ENCODE peak calls at places on chromosomes 11 and 22, in five cellular contexts. One of them, this sample, is unnamed.
A peak's percentile ranks its signal among the peaks of the same experiment; 100 is the strongest.

GRCh38 chr11:68632802-68633201 is 51.5 kb upstream of the GAL start:
- DNase-seq in body of pancreas: no peak
- DNase-seq in astrocyte of the spinal cord: peak; percentile 74
- DNase-seq in CD4-positive, alpha-beta memory T cell: peak; percentile 45
- DNase-seq in neural progenitor cell: peak; percentile 87
- DNase-seq in this sample: no peak

GRCh38 chr11:88414981-88415391 is 77.5 kb upstream of the CTSC start:
- DNase-seq in body of pancreas: no peak
- DNase-seq in astrocyte of the spinal cord: peak; percentile 27
- DNase-seq in CD4-positive, alpha-beta memory T cell: peak; percentile 55
- DNase-seq in neural progenitor cell: no peak
- DNase-seq in this sample: no peak

GRCh38 chr11:67468056-67468455 is 995 bp downstream of the TMEM134 start:
- DNase-seq in body of pancreas: peak; percentile 98
- DNase-seq in astrocyte of the spinal cord: no peak
- DNase-seq in CD4-positive, alpha-beta memory T cell: no peak
- DNase-seq in neural progenitor cell: no peak
- DNase-seq in this sample: no peak

GRCh38 chr11:77819921-77820564 is 479 bp downstream of the RSF1 start:
- DNase-seq in body of pancreas: peak; percentile 29
- DNase-seq in astrocyte of the spinal cord: peak; percentile 23
- DNase-seq in CD4-positive, alpha-beta memory T cell: no peak
- DNase-seq in neural progenitor cell: peak; percentile 80
- DNase-seq in this sample: peak; percentile 76

GRCh38 chr11:128341280-128341679 is 246.1 kb downstream of the ETS1 start:
- DNase-seq in body of pancreas: no peak
- DNase-seq in astrocyte of the spinal cord: no peak
- DNase-seq in CD4-positive, alpha-beta memory T cell: peak; percentile 86
- DNase-seq in neural progenitor cell: no peak
- DNase-seq in this sample: no peak

GRCh38 chr11:75475767-75476650 is 43.0 kb upstream of the KLHL35 start:
- DNase-seq in body of pancreas: peak; percentile 50
- DNase-seq in astrocyte of the spinal cord: no peak
- DNase-seq in CD4-positive, alpha-beta memory T cell: no peak
- DNase-seq in neural progenitor cell: no peak
- DNase-seq in this sample: no peak

GRCh38 chr22:36343720-36344105 is 44.1 kb downstream of the MYH9 start:
- DNase-seq in body of pancreas: peak; percentile 69
- DNase-seq in astrocyte of the spinal cord: no peak
- DNase-seq in CD4-positive, alpha-beta memory T cell: no peak
- DNase-seq in neural progenitor cell: no peak
- DNase-seq in this sample: no peak

GRCh38 chr22:19287076-19287724 is 4.3 kb downstream of the CLTCL1 start:
- DNase-seq in body of pancreas: no peak
- DNase-seq in astrocyte of the spinal cord: peak; percentile 73
- DNase-seq in CD4-positive, alpha-beta memory T cell: no peak
- DNase-seq in neural progenitor cell: peak; percentile 62
- DNase-seq in this sample: no peak

GRCh38 chr22:49142281-49142680 is 685.4 kb downstream of the BRD1 start:
- DNase-seq in body of pancreas: no peak
- DNase-seq in astrocyte of the spinal cord: no peak
- DNase-seq in CD4-positive, alpha-beta memory T cell: no peak
- DNase-seq in neural progenitor cell: no peak
- DNase-seq in this sample: peak; percentile 41

GRCh38 chr11:116857936-116858335 is 20.5 kb upstream of the APOA1 start:
- DNase-seq in body of pancreas: no peak
- DNase-seq in astrocyte of the spinal cord: no peak
- DNase-seq in CD4-positive, alpha-beta memory T cell: no peak
- DNase-seq in neural progenitor cell: no peak
- DNase-seq in this sample: no peak

GRCh38 chr22:38038426-38038825 is 18.8 kb upstream of the PICK1 start:
- DNase-seq in body of pancreas: no peak
- DNase-seq in astrocyte of the spinal cord: no peak
- DNase-seq in CD4-positive, alpha-beta memory T cell: no peak
- DNase-seq in neural progenitor cell: no peak
- DNase-seq in this sample: no peak

GRCh38 chr11:1129666-1130160 is 28.0 kb upstream of the MUC5AC start:
- DNase-seq in body of pancreas: no peak
- DNase-seq in astrocyte of the spinal cord: no peak
- DNase-seq in CD4-positive, alpha-beta memory T cell: no peak
- DNase-seq in neural progenitor cell: peak; percentile 22
- DNase-seq in this sample: no peak

GRCh38 chr11:66313321-66314185 is 3.3 kb downstream of the CD248 start:
- DNase-seq in body of pancreas: no peak
- DNase-seq in astrocyte of the spinal cord: no peak
- DNase-seq in CD4-positive, alpha-beta memory T cell: no peak
- DNase-seq in neural progenitor cell: peak; percentile 85
- DNase-seq in this sample: peak; percentile 76
- H3K4me3 ChIP-seq in body of pancreas: no peak overlapping the region
- H3K4me3 ChIP-seq in astrocyte of the spinal cord: peak overlapping the region; percentile 57
- H3K4me3 ChIP-seq in CD4-positive, alpha-beta memory T cell: peak overlapping the region; percentile 78
- H3K4me3 ChIP-seq in neural progenitor cell: peak overlapping the region; percentile 43
- H3K4me3 ChIP-seq in this sample: peak overlapping the region; percentile 83

DNA sequence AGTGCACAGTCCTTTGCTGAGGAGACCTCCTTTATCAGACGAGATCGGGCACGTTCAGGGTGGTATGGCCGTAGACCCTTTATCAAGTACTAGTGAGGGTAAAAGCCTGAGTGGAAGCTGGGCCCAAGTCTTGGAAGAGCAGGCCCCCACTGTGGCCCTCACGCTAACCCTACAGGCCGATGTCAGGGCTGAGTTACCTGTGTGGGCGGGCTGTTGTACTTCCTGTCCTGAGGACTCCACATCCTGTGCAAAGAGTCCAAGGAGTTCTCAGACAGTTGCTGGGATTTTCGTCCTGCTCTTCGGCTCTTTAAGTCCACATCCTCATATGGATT is 34.9 kb downstream of the RPL27A start:
- DNase-seq in body of pancreas: peak; percentile 28
- DNase-seq in astrocyte of the spinal cord: no peak
- DNase-seq in CD4-positive, alpha-beta memory T cell: no peak
- DNase-seq in neural progenitor cell: no peak
- DNase-seq in this sample: no peak
- H3K4me3 ChIP-seq in body of pancreas: no peak overlapping the region
- H3K4me3 ChIP-seq in astrocyte of the spinal cord: no peak overlapping the region
- H3K4me3 ChIP-seq in CD4-positive, alpha-beta memory T cell: no peak overlapping the region
- H3K4me3 ChIP-seq in neural progenitor cell: no peak overlapping the region
- H3K4me3 ChIP-seq in this sample: no peak overlapping the region

DNA sequence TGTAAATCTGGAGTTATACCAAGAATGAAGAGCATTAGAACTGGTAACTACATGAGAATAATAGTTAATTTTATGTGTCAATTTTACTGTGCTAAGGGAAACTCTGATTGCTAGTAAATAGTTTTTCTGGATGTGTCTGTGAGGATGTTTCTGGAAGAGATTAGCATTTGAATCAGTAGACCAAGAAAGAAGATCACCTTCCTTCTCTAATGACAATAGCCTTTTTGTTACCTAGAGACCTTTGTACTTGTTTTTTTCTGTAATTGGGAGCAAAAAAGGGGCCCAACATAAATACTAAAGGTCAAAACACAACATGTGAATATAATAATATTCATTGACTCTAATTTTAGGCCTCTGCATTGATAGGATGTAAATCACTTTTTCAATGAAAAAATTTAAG is 100.6 kb downstream of the DLG2 start:
- DNase-seq in body of pancreas: no peak
- DNase-seq in astrocyte of the spinal cord: no peak
- DNase-seq in CD4-positive, alpha-beta memory T cell: no peak
- DNase-seq in neural progenitor cell: no peak
- DNase-seq in this sample: no peak
- H3K4me3 ChIP-seq in body of pancreas: no peak overlapping the region
- H3K4me3 ChIP-seq in astrocyte of the spinal cord: no peak overlapping the region
- H3K4me3 ChIP-seq in CD4-positive, alpha-beta memory T cell: no peak overlapping the region
- H3K4me3 ChIP-seq in neural progenitor cell: no peak overlapping the region
- H3K4me3 ChIP-seq in this sample: no peak overlapping the region

DNA sequence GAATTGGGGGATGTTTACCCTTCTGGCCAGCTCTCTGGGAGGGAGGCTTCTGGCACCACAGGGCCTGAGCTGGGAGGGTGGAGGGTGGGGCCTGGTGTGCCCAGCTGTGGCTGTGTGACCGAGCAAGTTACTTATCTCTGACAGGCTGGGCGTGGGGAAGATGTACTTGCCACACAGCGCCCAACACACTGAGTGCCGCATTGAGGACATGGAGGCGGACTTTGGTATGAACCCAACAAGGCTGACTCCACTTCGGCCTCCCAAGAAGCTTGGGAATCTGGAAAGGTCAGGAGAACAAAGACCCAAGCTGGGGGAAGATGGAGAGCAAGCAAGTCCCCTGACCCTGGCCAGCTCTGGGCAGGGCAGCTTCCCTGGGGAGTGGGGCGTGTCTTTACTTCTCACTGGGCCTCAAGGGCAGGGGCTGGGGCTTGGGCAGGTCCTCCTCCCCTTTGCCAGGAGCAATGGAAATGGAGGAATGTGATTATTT is 2.4 kb upstream of the MGAT3 start:
- DNase-seq in body of pancreas: no peak
- DNase-seq in astrocyte of the spinal cord: no peak
- DNase-seq in CD4-positive, alpha-beta memory T cell: no peak
- DNase-seq in neural progenitor cell: peak; percentile 52
- DNase-seq in this sample: no peak
- H3K4me3 ChIP-seq in body of pancreas: no peak overlapping the region
- H3K4me3 ChIP-seq in astrocyte of the spinal cord: no peak overlapping the region
- H3K4me3 ChIP-seq in CD4-positive, alpha-beta memory T cell: no peak overlapping the region
- H3K4me3 ChIP-seq in neural progenitor cell: no peak overlapping the region
- H3K4me3 ChIP-seq in this sample: no peak overlapping the region

DNA sequence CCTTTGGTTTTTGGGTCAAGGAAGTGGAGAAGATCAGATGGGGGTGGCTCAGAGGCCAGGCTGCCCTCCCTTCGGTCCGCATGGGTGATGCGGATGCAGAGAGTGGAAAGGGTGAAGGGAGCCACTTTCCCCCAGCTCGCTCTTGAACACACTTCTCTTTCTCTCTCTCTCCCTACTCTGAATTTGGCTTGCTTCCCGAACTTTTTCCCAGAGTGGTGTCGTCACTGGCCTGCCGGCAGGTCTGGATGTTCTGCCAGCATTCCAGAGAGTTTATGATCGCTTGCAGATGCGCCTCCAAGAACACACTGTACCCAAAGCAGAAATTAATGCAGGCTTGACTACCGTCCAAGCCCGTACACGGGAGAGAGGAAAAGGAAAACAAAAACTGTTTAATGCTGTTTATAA is 103.2 kb downstream of the ZBTB16 start:
- DNase-seq in body of pancreas: peak; percentile 97
- DNase-seq in astrocyte of the spinal cord: peak; percentile 100
- DNase-seq in CD4-positive, alpha-beta memory T cell: no peak
- DNase-seq in neural progenitor cell: no peak
- DNase-seq in this sample: peak; percentile 98
- H3K4me3 ChIP-seq in body of pancreas: no peak overlapping the region
- H3K4me3 ChIP-seq in astrocyte of the spinal cord: no peak overlapping the region
- H3K4me3 ChIP-seq in CD4-positive, alpha-beta memory T cell: no peak overlapping the region
- H3K4me3 ChIP-seq in neural progenitor cell: no peak overlapping the region
- H3K4me3 ChIP-seq in this sample: peak overlapping the region; percentile 58

GRCh38 chr11:10366568-10367331 is 61.9 kb downstream of the ADM start:
- DNase-seq in body of pancreas: peak; percentile 83
- DNase-seq in astrocyte of the spinal cord: peak; percentile 94
- DNase-seq in CD4-positive, alpha-beta memory T cell: peak; percentile 35
- DNase-seq in neural progenitor cell: peak; percentile 88
- DNase-seq in this sample: peak; percentile 84
- H3K4me3 ChIP-seq in body of pancreas: no peak overlapping the region
- H3K4me3 ChIP-seq in astrocyte of the spinal cord: no peak overlapping the region
- H3K4me3 ChIP-seq in CD4-positive, alpha-beta memory T cell: no peak overlapping the region
- H3K4me3 ChIP-seq in neural progenitor cell: no peak overlapping the region
- H3K4me3 ChIP-seq in this sample: no peak overlapping the region

GRCh38 chr11:64918056-64918455 is 1.0 kb upstream of the ATG2A start:
- DNase-seq in body of pancreas: no peak
- DNase-seq in astrocyte of the spinal cord: peak; percentile 71
- DNase-seq in CD4-positive, alpha-beta memory T cell: no peak
- DNase-seq in neural progenitor cell: peak; percentile 33
- DNase-seq in this sample: no peak
- H3K4me3 ChIP-seq in body of pancreas: no peak overlapping the region
- H3K4me3 ChIP-seq in astrocyte of the spinal cord: peak overlapping the region; percentile 59
- H3K4me3 ChIP-seq in CD4-positive, alpha-beta memory T cell: peak overlapping the region; percentile 73
- H3K4me3 ChIP-seq in neural progenitor cell: peak overlapping the region; percentile 90
- H3K4me3 ChIP-seq in this sample: peak overlapping the region; percentile 89

DNA sequence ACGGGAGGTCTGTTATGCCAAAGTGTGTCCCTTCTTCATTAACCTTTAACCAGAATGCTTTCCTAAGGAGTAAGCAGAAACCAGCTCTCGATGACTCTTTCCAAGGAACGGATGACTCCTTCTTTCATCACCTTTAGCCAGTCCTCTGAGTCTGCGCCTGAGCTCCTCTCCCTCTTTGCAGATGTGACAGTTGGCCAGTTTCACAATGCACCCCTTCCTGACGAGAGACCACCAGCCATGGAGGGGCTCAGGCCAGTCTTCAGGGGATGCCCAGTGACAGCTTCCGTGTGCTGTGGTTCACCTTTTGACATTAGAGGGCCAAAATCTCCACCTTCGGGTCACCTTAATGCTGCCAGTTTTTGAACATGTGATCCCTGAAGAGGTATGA is 826.1 kb downstream of the TBC1D22A start:
- DNase-seq in body of pancreas: no peak
- DNase-seq in astrocyte of the spinal cord: no peak
- DNase-seq in CD4-positive, alpha-beta memory T cell: no peak
- DNase-seq in neural progenitor cell: no peak
- DNase-seq in this sample: no peak
- H3K4me3 ChIP-seq in body of pancreas: no peak overlapping the region
- H3K4me3 ChIP-seq in astrocyte of the spinal cord: no peak overlapping the region
- H3K4me3 ChIP-seq in CD4-positive, alpha-beta memory T cell: no peak overlapping the region
- H3K4me3 ChIP-seq in neural progenitor cell: no peak overlapping the region
- H3K4me3 ChIP-seq in this sample: no peak overlapping the region

DNA sequence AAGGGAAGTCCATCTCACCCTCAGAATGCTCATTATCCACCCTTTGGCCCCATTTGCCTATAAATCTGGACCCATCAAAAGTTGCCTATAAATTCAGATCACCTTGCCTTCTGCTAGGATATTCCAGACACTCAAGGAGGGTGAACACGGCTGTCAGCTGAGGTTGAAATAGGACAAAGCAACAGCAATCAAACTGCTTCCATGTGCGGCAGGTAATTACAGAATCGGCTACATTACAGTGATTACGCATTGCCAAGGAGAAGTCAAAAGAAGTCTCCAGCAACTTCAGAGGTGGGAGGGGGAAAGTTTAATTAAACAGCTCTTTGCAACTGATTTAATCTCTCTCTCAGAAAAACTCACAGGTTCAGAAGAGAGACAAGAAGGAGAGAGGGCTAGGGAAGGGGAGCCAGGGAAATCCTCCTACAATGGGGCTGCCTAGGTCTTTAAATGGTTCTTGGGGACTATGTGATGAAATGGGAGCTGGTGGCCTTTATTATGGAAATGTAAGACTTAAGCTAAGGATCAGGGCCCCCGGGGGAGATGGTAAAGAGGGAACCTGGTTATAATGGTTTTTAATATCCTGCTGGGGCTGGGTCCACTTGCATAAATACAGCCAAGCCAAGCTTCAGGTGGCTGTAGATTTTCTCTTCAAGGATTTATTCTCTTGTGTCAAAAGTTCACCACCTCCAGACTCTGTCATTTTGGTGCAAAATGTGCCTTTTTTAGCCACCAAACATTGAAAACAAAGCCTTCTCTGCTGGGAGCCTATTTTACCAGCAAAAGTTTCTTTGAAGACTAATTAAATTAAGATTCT is 354.6 kb upstream of the NARS2 start:
- DNase-seq in body of pancreas: no peak
- DNase-seq in astrocyte of the spinal cord: no peak
- DNase-seq in CD4-positive, alpha-beta memory T cell: no peak
- DNase-seq in neural progenitor cell: peak; percentile 94
- DNase-seq in this sample: no peak
- H3K4me3 ChIP-seq in body of pancreas: no peak overlapping the region
- H3K4me3 ChIP-seq in astrocyte of the spinal cord: no peak overlapping the region
- H3K4me3 ChIP-seq in CD4-positive, alpha-beta memory T cell: no peak overlapping the region
- H3K4me3 ChIP-seq in neural progenitor cell: peak overlapping the region; percentile 2
- H3K4me3 ChIP-seq in this sample: no peak overlapping the region

GRCh38 chr22:46079861-46080821 is 70.2 kb upstream of the PPARA start:
- DNase-seq in body of pancreas: peak; percentile 76
- DNase-seq in astrocyte of the spinal cord: peak; percentile 86
- DNase-seq in CD4-positive, alpha-beta memory T cell: no peak
- DNase-seq in neural progenitor cell: no peak
- DNase-seq in this sample: peak; percentile 96
- H3K4me3 ChIP-seq in body of pancreas: no peak overlapping the region
- H3K4me3 ChIP-seq in astrocyte of the spinal cord: peak overlapping the region; percentile 86
- H3K4me3 ChIP-seq in CD4-positive, alpha-beta memory T cell: no peak overlapping the region
- H3K4me3 ChIP-seq in neural progenitor cell: no peak overlapping the region
- H3K4me3 ChIP-seq in this sample: peak overlapping the region; percentile 96